ENCODE peak calls at places on chromosome 14, in seven cellular contexts. J is nephron progenitor cell; W is stimulated activated CD4-positive, alpha-beta T cell treated with anti-CD3 and anti-CD28 coated beads, Interleukin-2, amount 100 ng/mL, for 48 hours; F is kidney; Z is T-helper 2 cell; N is AG04450; A is right cardiac atrium. X is an unnamed sample.

GRCh38 chr14:84825481-84825880 is 704.5 kb upstream of the FLRT2 start:
- DNase-seq in Z (no peak), J (no peak), F (no peak), W (no peak), A (no peak), N (no peak), X (no peak)

GRCh38 chr14:65224799-65225198 is 122.5 kb upstream of the MAX start:
- DNase-seq in J (no peak), F (no peak), N (no peak), Z (peak), A (no peak), W (no peak), X (no peak)

GRCh38 chr14:33280646-33281045 is 342.0 kb downstream of the NPAS3 start:
- DNase-seq in W (no peak), Z (no peak), J (no peak), N (no peak), F (no peak), A (no peak), X (no peak)

GRCh38 chr14:31124197-31124596 is 83.4 kb downstream of the HECTD1 start:
- DNase-seq in N (no peak), Z (peak), A (no peak), W (no peak), J (no peak), F (no peak), X (no peak)

GRCh38 chr14:74465335-74465734 is 27.8 kb downstream of the NPC2 start:
- DNase-seq in F (no peak), W (no peak), A (no peak), N (no peak), J (no peak), Z (no peak), X (no peak)

GRCh38 chr14:52596861-52597260 is 44.2 kb downstream of the GPR137C start:
- DNase-seq in W (no peak), Z (no peak), F (no peak), J (no peak), N (no peak), A (no peak), X (no peak)

GRCh38 chr14:102403028-102403427 is 40.3 kb downstream of the TECPR2 start:
- DNase-seq in J (no peak), N (no peak), W (no peak), A (no peak), Z (no peak), F (no peak), X (no peak)

GRCh38 chr14:101006008-101006407 is 102.5 kb upstream of the RTL1 start:
- DNase-seq in F (no peak), N (no peak), A (no peak), J (no peak), W (no peak), Z (no peak), X (no peak)

GRCh38 chr14:99231181-99231849 is 40.7 kb downstream of the BCL11B start:
- DNase-seq in N (no peak), A (no peak), F (no peak), J (peak), Z (no peak), W (no peak), X (no peak)

GRCh38 chr14:86052868-86053267 is 522.9 kb downstream of the FLRT2 start:
- DNase-seq in N (no peak), F (no peak), A (no peak), W (no peak), J (no peak), Z (no peak), X (no peak)

GRCh38 chr14:96203635-96204034 is 1.0 kb upstream of the BDKRB2 start:
- DNase-seq in N (no peak), W (no peak), J (no peak), A (no peak), F (peak), Z (no peak), X (no peak)

GRCh38 chr14:54682578-54682977 is 115.7 kb downstream of the SAMD4A start:
- DNase-seq in W (no peak), Z (no peak), J (no peak), F (no peak), A (no peak), N (no peak), X (no peak)

GRCh38 chr14:66638688-66639087 is 130.7 kb downstream of the GPHN start:
- DNase-seq in J (no peak), N (no peak), A (no peak), F (no peak), Z (peak), W (no peak), X (no peak)

GRCh38 chr14:91063119-91063518 is 2.7 kb upstream of the RPS6KA5 start:
- DNase-seq in Z (peak), A (no peak), W (no peak), J (no peak), N (no peak), F (no peak), X (no peak)

GRCh38 chr14:96363751-96364336 is 518 bp downstream of the GSKIP start:
- DNase-seq in J (peak), A (peak), Z (peak), N (no peak), W (peak), F (no peak), X (no peak)

GRCh38 chr14:37147310-37147875 is 25.0 kb downstream of the SLC25A21 start:
- DNase-seq in N (no peak), W (no peak), A (no peak), Z (no peak), J (no peak), F (no peak), X (no peak)